ENCODE peak calls at places on chromosomes 12 and 14, in seven cellular contexts. V is BE2C, H is ovary, X is tibial nerve, O is breast epithelium, C is AG04450, I is SK-N-SH. A is an unnamed sample. For H3K9me3, the result is how much of the 10 kb centered on the place peaks cover.

GRCh38 chr12:129873458-129873857 is 30.4 kb downstream of the TMEM132D start:
- DNase-seq in C (no peak), O (no peak), H (no peak), V (no peak), X (no peak), I (no peak), A (no peak)

GRCh38 chr14:61480704-61481285 is 159.4 kb downstream of the PRKCH start:
- DNase-seq in X (no peak), V (no peak), O (no peak), C (no peak), I (no peak), H (no peak), A (no peak)

GRCh38 chr12:13024151-13024946 is 19.8 kb upstream of the FAM234B start:
- DNase-seq in C (no peak), I (no peak), X (no peak), V (peak), H (no peak), O (no peak), A (no peak)

GRCh38 chr12:94245984-94246383 is 97.6 kb downstream of the PLXNC1 start:
- DNase-seq in C (no peak), H (no peak), X (no peak), I (no peak), V (no peak), O (no peak), A (no peak)

GRCh38 chr12:87678453-87678852 is 350.7 kb downstream of the C12orf50 start:
- DNase-seq in I (no peak), O (no peak), V (no peak), X (no peak), C (no peak), H (no peak), A (no peak)

GRCh38 chr12:106300761-106301160 is 1.8 kb upstream of the TCP11L2 start:
- DNase-seq in C (no peak), O (no peak), I (no peak), V (no peak), H (no peak), X (no peak), A (no peak)

GRCh38 chr12:124385219-124385969 is 90.5 kb downstream of the RFLNA start:
- DNase-seq in O (no peak), C (peak), H (no peak), X (no peak), I (no peak), V (no peak), A (no peak)

GRCh38 chr12:2129076-2129475 is 76.3 kb downstream of the CACNA1C start:
- DNase-seq in C (peak), H (no peak), I (peak), X (no peak), V (no peak), O (no peak), A (no peak)

GRCh38 chr12:65943388-65944137 is 119.3 kb downstream of the HMGA2 start:
- DNase-seq in O (no peak), X (no peak), C (no peak), I (no peak), V (no peak), H (no peak), A (no peak)

GRCh38 chr12:7136071-7136470 is 5.9 kb downstream of the CLSTN3 start:
- DNase-seq in H (no peak), C (no peak), O (no peak), V (no peak), X (no peak), I (no peak), A (no peak)

GRCh38 chr12:56759270-56759908 is 3.7 kb upstream of the HSD17B6 start:
- DNase-seq in X (no peak), I (no peak), V (no peak), O (no peak), H (no peak), C (no peak), A (no peak)

GRCh38 chr14:90388437-90388836 is 8.4 kb upstream of the CALM1 start:
- DNase-seq in C (peak), H (no peak), V (peak), O (no peak), I (no peak), X (no peak), A (no peak)

GRCh38 chr14:70962935-70963334 is 55.7 kb downstream of the PCNX1 start:
- DNase-seq in X (no peak), H (no peak), I (no peak), V (no peak), C (no peak), O (no peak), A (no peak)

GRCh38 chr12:125503128-125503527 is 437.9 kb downstream of the AACS start:
- DNase-seq in V (no peak), X (no peak), C (no peak), I (no peak), H (no peak), O (no peak), A (no peak)

GRCh38 chr14:52876311-52876710 is 74.5 kb downstream of the FERMT2 start:
- DNase-seq in C (no peak), H (no peak), I (no peak), V (no peak), O (no peak), X (no peak), A (no peak)

GRCh38 chr12:4567073-4567881 is 5.3 kb downstream of the DYRK4 start:
- DNase-seq in H (no peak), O (no peak), X (no peak), I (no peak), C (no peak), V (no peak), A (no peak)

GRCh38 chr14:36524874-36525745 is 5.1 kb upstream of the NKX2-1 start:
- DNase-seq in V (peak), X (no peak), H (no peak), C (no peak), I (peak), O (no peak), A (no peak)

GRCh38 chr12:64497484-64497883 is 45.6 kb downstream of the TBK1 start:
- DNase-seq in I (no peak), V (no peak), H (no peak), C (no peak), X (no peak), O (no peak), A (no peak)

GRCh38 chr14:61120576-61120975 is 139.5 kb downstream of the SLC38A6 start:
- DNase-seq in X (no peak), O (no peak), V (no peak), I (no peak), H (no peak), C (no peak), A (no peak)

GRCh38 chr12:71710276-71711125 is 24.6 kb downstream of the TMEM19 start:
- DNase-seq in O (no peak), X (no peak), I (no peak), V (no peak), C (peak), H (no peak), A (no peak)

GRCh38 chr14:70013269-70013873 is 134.2 kb downstream of the SMOC1 start:
- DNase-seq in C (no peak), O (no peak), I (peak), X (no peak), H (no peak), V (peak), A (no peak)

GRCh38 chr12:89350661-89351488 is 1.4 kb downstream of the DUSP6 start:
- DNase-seq in V (no peak), I (no peak), O (no peak), H (no peak), C (no peak), X (no peak), A (peak)

GRCh38 chr14:65002586-65003210 is 16.0 kb downstream of the FNTB start:
- DNase-seq in I (no peak), H (no peak), X (no peak), O (no peak), C (no peak), V (no peak), A (no peak)

GRCh38 chr14:94027566-94028449 is 1.7 kb downstream of the OTUB2 start:
- DNase-seq in H (no peak), X (no peak), I (no peak), O (no peak), V (no peak), C (no peak), A (no peak)

GRCh38 chr12:76944892-76945291 is 66.1 kb upstream of the CSRP2 start:
- DNase-seq in I (no peak), V (no peak), C (no peak), H (no peak), O (no peak), X (no peak), A (no peak)

GRCh38 chr12:57133013-57133569 is 4.8 kb downstream of the LRP1 start:
- DNase-seq in H (no peak), C (no peak), X (no peak), O (no peak), I (no peak), V (no peak), A (no peak)

GRCh38 chr14:102859911-102860310 is 62.6 kb upstream of the AMN start:
- DNase-seq in H (no peak), X (no peak), O (no peak), C (no peak), I (no peak), V (no peak), A (no peak)
- H3K9me3 ChIP-seq in H (under half), X (under half), O (under half), C (under half), I (under half), V (under half), A (under half)

DNA sequence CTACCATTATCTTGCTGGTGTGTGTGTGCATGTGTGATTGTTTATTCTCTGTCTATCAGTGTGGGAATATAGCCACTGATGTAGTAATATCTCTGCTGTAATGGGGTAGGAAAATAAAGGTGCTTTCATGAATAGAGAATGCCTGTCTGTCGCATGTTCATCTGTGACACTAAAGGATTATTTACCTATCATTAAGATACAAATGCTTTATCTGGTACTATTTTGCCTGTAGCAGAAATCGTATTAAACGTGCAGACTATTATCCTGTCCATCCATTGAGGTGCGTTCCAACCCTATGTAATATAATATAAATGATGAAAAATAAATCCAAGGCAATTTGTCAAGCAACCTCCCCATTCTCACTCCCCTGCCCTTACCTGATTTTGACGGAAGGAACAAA is 1215.1 kb downstream of the BCL11B start:
- DNase-seq in H (no peak), O (no peak), C (no peak), V (no peak), I (no peak), X (no peak), A (no peak)
- H3K9me3 ChIP-seq in H (under half), O (under half), C (under half), V (under half), I (under half), X (under half), A (under half)

DNA sequence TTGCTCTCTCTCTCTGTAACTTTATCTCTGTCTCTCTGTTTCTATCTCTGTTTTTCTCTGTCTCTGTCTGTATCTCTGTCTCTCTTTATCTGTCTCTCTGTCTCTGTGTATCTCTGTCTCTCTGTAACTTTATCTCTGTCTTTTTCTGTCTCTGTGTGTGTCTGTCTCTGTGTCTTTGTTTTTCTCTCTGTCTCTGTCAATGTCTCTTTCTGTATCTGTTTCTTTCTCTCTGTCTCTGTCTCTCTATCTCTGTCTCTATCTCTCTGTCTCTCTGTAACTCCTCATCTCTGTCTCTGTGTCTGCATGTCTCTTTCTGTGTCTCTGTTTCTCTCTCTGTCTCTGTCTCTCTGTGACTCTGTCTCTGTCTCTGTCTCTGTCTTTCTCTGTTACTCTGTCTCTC is 51.7 kb downstream of the TMEM121 start:
- DNase-seq in H (no peak), O (no peak), V (no peak), C (no peak), I (no peak), X (no peak), A (no peak)
- H3K9me3 ChIP-seq in H (under half), O (under half), V (under half), C (under half), I (under half), X (under half), A (under half)

DNA sequence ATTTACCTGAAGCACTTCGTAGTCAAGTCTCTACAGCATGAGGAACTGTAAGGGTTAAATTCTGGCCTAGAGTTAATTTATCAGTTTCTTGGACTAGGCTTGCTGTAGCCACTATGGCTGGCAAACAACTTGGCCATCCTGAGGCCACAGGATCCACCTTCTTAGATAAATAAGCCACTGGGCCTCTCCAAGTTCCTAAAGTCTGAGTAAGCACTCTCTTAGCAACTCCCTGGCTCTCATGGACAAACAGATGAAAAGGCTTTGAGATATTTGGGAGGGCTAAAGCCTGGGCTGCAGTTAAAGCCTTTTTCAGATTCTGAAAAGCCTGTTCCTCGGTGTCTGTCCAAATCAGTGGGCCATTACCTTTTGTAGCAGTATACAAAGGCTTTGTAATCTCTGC is 675.0 kb downstream of the TMEM121 start:
- DNase-seq in I (no peak), X (no peak), C (no peak), V (no peak), H (no peak), O (no peak), A (no peak)
- H3K9me3 ChIP-seq in I (under half), X (under half), C (half or more), V (under half), H (under half), O (under half), A (under half)

DNA sequence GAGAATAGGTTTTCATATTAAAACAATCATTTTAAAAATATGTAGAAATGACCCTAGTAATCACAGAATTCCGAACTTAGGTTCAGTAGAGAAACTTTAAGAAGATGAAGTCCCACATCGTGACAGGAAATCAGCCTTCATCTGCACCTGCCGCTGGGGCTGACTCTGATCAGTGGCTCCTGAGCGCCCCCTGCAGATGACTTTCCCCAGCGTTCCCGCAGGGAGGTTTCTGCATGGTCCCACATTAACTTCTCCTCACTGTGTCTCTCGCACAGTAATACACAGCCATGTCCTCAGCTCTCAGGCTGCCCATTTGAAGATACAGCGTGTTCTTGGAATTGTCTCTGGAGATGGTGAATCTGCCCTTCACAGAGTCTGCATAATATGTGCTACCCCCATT is 1131.1 kb downstream of the TMEM121 start:
- DNase-seq in I (peak), O (no peak), X (no peak), C (no peak), V (no peak), H (no peak), A (no peak)
- H3K9me3 ChIP-seq in I (under half), O (under half), X (under half), C (under half), V (under half), H (under half), A (under half)

DNA sequence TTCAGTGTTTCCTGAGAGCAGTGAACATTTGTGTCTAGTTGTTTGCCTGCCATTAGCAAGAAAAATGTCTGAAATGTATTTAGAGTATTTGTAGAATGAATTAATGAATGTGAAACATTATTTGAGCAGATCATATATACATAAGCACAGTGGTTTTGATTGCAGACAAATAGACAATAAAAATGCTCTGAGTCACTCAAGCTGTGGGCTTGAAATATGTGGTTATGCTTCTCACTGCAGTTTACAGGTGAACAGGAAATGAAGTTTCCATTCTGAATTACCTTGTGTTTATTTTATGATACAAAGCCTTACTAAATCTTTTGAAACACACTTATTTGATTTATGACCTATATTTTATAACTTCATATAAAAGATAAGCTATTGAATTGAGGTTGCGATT is 827.7 kb downstream of the TMTC2 start:
- DNase-seq in V (no peak), O (no peak), H (no peak), C (no peak), X (no peak), I (no peak), A (no peak)
- H3K9me3 ChIP-seq in V (under half), O (under half), H (under half), C (under half), X (under half), I (under half), A (under half)

DNA sequence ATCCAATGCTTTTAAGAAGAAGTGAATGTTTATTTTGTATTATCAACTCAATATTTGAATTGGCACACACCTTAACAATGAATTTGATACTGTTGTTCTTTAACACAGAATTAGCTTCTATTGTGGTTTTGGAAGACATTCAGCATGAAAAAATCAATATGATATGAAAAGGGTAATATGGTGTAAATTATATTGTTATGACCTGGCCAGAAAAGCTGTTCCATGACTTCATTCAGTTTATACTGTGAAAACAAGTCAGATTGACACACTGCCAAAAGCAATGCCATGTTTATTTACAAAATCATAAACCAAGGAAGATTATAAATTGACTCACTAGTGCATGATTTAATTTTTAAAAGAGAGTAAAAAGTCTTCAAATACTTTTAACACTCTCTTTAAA is 851.4 kb upstream of the SEL1L start:
- DNase-seq in H (no peak), C (no peak), X (no peak), I (no peak), V (no peak), O (no peak), A (no peak)
- H3K9me3 ChIP-seq in H (under half), C (under half), X (under half), I (under half), V (under half), O (under half), A (under half)

DNA sequence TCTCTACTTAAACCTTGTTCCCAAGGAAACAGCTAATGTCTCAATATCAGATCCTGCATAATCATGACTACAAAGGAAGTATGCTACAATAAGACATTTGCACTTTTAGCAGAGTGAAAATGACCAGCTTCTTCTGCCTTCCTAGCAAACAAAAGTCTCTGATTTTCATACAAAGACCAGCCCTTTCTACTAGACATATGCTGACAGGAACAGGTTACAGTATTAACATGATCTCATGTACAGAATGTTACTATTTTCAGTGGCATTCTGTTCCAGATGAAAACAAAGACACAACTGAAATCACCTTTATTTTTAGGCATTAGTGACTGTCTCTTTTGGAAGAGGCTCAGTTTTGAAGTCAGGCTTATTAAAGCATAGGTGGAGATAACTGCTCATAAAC is 228.6 kb downstream of the MED13L start:
- DNase-seq in X (no peak), V (no peak), I (no peak), C (no peak), H (no peak), O (no peak), A (no peak)
- H3K9me3 ChIP-seq in X (under half), V (under half), I (under half), C (under half), H (under half), O (under half), A (under half)

DNA sequence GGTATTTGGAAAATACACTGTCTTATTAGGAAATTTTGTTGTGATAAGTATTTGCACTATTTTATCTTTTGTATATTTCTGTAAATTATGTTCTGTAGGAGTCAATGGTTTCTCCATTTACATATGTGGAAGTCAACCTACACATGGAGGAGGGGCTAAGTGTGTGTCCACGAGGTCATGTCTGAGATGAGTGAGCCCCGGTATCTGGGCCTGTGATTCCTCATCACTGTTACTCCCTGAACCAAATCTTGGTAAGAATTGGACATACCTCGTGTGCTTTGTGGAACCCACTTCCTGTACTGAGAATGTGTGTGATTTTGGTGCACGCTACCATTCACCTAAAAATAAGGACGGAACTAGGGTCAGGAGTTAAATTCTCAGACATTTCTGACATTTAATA is 1105.5 kb downstream of the TMEM121 start:
- DNase-seq in V (no peak), C (no peak), X (no peak), H (no peak), O (no peak), I (no peak), A (no peak)
- H3K9me3 ChIP-seq in V (under half), C (under half), X (under half), H (under half), O (under half), I (under half), A (under half)

A was measured in psoas muscle.